ENCODE peak calls at places on chromosomes 13 and 19, in eight cellular contexts. One of them, this sample, is unnamed.

GRCh38 chr13:99517577-99517976 is 16.3 kb downstream of the TM9SF2 start:
- DNase-seq in HCT116: no peak
- DNase-seq in GM12878: no peak
- DNase-seq in SK-N-SH: no peak
- DNase-seq in K562: no peak
- DNase-seq in HepG2: no peak
- DNase-seq in HL-60: no peak
- DNase-seq in GM23338: no peak
- DNase-seq in this sample: no peak

GRCh38 chr19:6604906-6605305 is 14.0 kb upstream of the CD70 start:
- DNase-seq in GM12878: no peak
- DNase-seq in K562: no peak
- DNase-seq in GM23338: no peak
- DNase-seq in SK-N-SH: no peak
- DNase-seq in HCT116: no peak
- DNase-seq in HL-60: no peak
- DNase-seq in HepG2: no peak
- DNase-seq in this sample: no peak

GRCh38 chr13:48160879-48161278 is 66.0 kb upstream of the MED4 start:
- DNase-seq in GM23338: no peak
- DNase-seq in HL-60: no peak
- DNase-seq in HCT116: no peak
- DNase-seq in SK-N-SH: no peak
- DNase-seq in HepG2: no peak
- DNase-seq in K562: no peak
- DNase-seq in GM12878: no peak
- DNase-seq in this sample: no peak

GRCh38 chr13:113013303-113013702 is 44.3 kb downstream of the MCF2L start:
- DNase-seq in HepG2: no peak
- DNase-seq in HL-60: no peak
- DNase-seq in K562: no peak
- DNase-seq in GM12878: no peak
- DNase-seq in SK-N-SH: no peak
- DNase-seq in HCT116: no peak
- DNase-seq in GM23338: no peak
- DNase-seq in this sample: no peak

GRCh38 chr13:23867027-23867491 is 22.1 kb downstream of the MIPEP start:
- DNase-seq in K562: peak
- DNase-seq in SK-N-SH: no peak
- DNase-seq in GM12878: no peak
- DNase-seq in HCT116: no peak
- DNase-seq in GM23338: no peak
- DNase-seq in HL-60: no peak
- DNase-seq in HepG2: no peak
- DNase-seq in this sample: no peak

GRCh38 chr13:113187263-113187669 is 21.2 kb downstream of the PCID2 start:
- DNase-seq in GM12878: no peak
- DNase-seq in SK-N-SH: peak
- DNase-seq in GM23338: no peak
- DNase-seq in HCT116: peak
- DNase-seq in K562: peak
- DNase-seq in HL-60: peak
- DNase-seq in HepG2: peak
- DNase-seq in this sample: peak

GRCh38 chr13:25190256-25190655 is 18.2 kb upstream of the AMER2 start:
- DNase-seq in HCT116: no peak
- DNase-seq in SK-N-SH: no peak
- DNase-seq in HepG2: no peak
- DNase-seq in GM12878: no peak
- DNase-seq in HL-60: no peak
- DNase-seq in K562: no peak
- DNase-seq in GM23338: no peak
- DNase-seq in this sample: no peak

GRCh38 chr19:50190439-50190891 is 13.0 kb upstream of the MYH14 start:
- DNase-seq in HCT116: no peak
- DNase-seq in HepG2: no peak
- DNase-seq in K562: no peak
- DNase-seq in SK-N-SH: no peak
- DNase-seq in HL-60: peak
- DNase-seq in GM12878: peak
- DNase-seq in GM23338: no peak
- DNase-seq in this sample: no peak

GRCh38 chr13:76937416-76937815 is 10.9 kb upstream of the ACOD1 start:
- DNase-seq in HepG2: no peak
- DNase-seq in GM12878: no peak
- DNase-seq in K562: no peak
- DNase-seq in HCT116: peak
- DNase-seq in SK-N-SH: no peak
- DNase-seq in GM23338: no peak
- DNase-seq in HL-60: no peak
- DNase-seq in this sample: no peak

GRCh38 chr13:40982772-40983171 is 36.3 kb downstream of the ELF1 start:
- DNase-seq in HL-60: no peak
- DNase-seq in GM23338: no peak
- DNase-seq in GM12878: peak
- DNase-seq in HCT116: no peak
- DNase-seq in HepG2: no peak
- DNase-seq in K562: peak
- DNase-seq in SK-N-SH: peak
- DNase-seq in this sample: no peak

GRCh38 chr13:52749446-52749845 is 9.8 kb upstream of the CNMD start:
- DNase-seq in HepG2: no peak
- DNase-seq in K562: no peak
- DNase-seq in GM23338: no peak
- DNase-seq in SK-N-SH: peak
- DNase-seq in HL-60: no peak
- DNase-seq in GM12878: no peak
- DNase-seq in HCT116: no peak
- DNase-seq in this sample: no peak

GRCh38 chr13:77584111-77584510 is 48.6 kb downstream of the SCEL start:
- DNase-seq in SK-N-SH: no peak
- DNase-seq in HCT116: no peak
- DNase-seq in HL-60: no peak
- DNase-seq in GM23338: no peak
- DNase-seq in K562: no peak
- DNase-seq in GM12878: no peak
- DNase-seq in HepG2: no peak
- DNase-seq in this sample: no peak

GRCh38 chr13:52846567-52847321 is 1.7 kb downstream of the PCDH8 start:
- DNase-seq in K562: no peak
- DNase-seq in GM12878: no peak
- DNase-seq in GM23338: peak
- DNase-seq in SK-N-SH: peak
- DNase-seq in HL-60: no peak
- DNase-seq in HCT116: no peak
- DNase-seq in HepG2: no peak
- DNase-seq in this sample: no peak

GRCh38 chr13:23956106-23956505 is 58.8 kb upstream of the C1QTNF9B start:
- DNase-seq in HCT116: peak
- DNase-seq in HepG2: no peak
- DNase-seq in HL-60: no peak
- DNase-seq in GM12878: no peak
- DNase-seq in SK-N-SH: no peak
- DNase-seq in GM23338: no peak
- DNase-seq in K562: no peak
- DNase-seq in this sample: no peak

GRCh38 chr13:99384468-99384867 is 77.3 kb upstream of the GPR183 start:
- DNase-seq in SK-N-SH: no peak
- DNase-seq in HL-60: no peak
- DNase-seq in HepG2: no peak
- DNase-seq in GM23338: no peak
- DNase-seq in K562: no peak
- DNase-seq in GM12878: no peak
- DNase-seq in HCT116: no peak
- DNase-seq in this sample: no peak

GRCh38 chr13:32829676-32830091 is 186.5 kb upstream of the KL start:
- DNase-seq in HepG2: no peak
- DNase-seq in SK-N-SH: no peak
- DNase-seq in K562: no peak
- DNase-seq in HL-60: no peak
- DNase-seq in GM12878: no peak
- DNase-seq in HCT116: peak
- DNase-seq in GM23338: no peak
- DNase-seq in this sample: no peak

GRCh38 chr19:39001016-39001415 is 25.5 kb upstream of the FBXO17 start:
- DNase-seq in HCT116: no peak
- DNase-seq in GM23338: no peak
- DNase-seq in HepG2: no peak
- DNase-seq in GM12878: no peak
- DNase-seq in K562: no peak
- DNase-seq in SK-N-SH: no peak
- DNase-seq in HL-60: no peak
- DNase-seq in this sample: no peak

GRCh38 chr13:78596701-78597550 is 6.4 kb downstream of the POU4F1 start:
- DNase-seq in HepG2: no peak
- DNase-seq in HL-60: no peak
- DNase-seq in K562: no peak
- DNase-seq in GM12878: no peak
- DNase-seq in HCT116: no peak
- DNase-seq in SK-N-SH: no peak
- DNase-seq in GM23338: peak
- DNase-seq in this sample: no peak

GRCh38 chr19:8654591-8655339 is 24.3 kb downstream of the NFILZ start:
- DNase-seq in HCT116: peak
- DNase-seq in GM12878: no peak
- DNase-seq in K562: peak
- DNase-seq in HL-60: peak
- DNase-seq in HepG2: no peak
- DNase-seq in SK-N-SH: peak
- DNase-seq in GM23338: peak
- DNase-seq in this sample: peak

GRCh38 chr13:32086791-32087441 is 55.3 kb downstream of the FRY start:
- DNase-seq in GM23338: no peak
- DNase-seq in SK-N-SH: no peak
- DNase-seq in HCT116: no peak
- DNase-seq in K562: no peak
- DNase-seq in HL-60: no peak
- DNase-seq in GM12878: no peak
- DNase-seq in HepG2: no peak
- DNase-seq in this sample: no peak

GRCh38 chr19:20879501-20879900 is 43.5 kb upstream of the ZNF85 start:
- DNase-seq in HCT116: no peak
- DNase-seq in SK-N-SH: no peak
- DNase-seq in GM23338: no peak
- DNase-seq in HepG2: no peak
- DNase-seq in GM12878: no peak
- DNase-seq in HL-60: no peak
- DNase-seq in K562: no peak
- DNase-seq in this sample: no peak

GRCh38 chr13:111011899-111012298 is 97.0 kb upstream of the ANKRD10 start:
- DNase-seq in HCT116: no peak
- DNase-seq in HepG2: no peak
- DNase-seq in SK-N-SH: no peak
- DNase-seq in K562: no peak
- DNase-seq in HL-60: no peak
- DNase-seq in GM12878: no peak
- DNase-seq in GM23338: no peak
- DNase-seq in this sample: no peak

DNA sequence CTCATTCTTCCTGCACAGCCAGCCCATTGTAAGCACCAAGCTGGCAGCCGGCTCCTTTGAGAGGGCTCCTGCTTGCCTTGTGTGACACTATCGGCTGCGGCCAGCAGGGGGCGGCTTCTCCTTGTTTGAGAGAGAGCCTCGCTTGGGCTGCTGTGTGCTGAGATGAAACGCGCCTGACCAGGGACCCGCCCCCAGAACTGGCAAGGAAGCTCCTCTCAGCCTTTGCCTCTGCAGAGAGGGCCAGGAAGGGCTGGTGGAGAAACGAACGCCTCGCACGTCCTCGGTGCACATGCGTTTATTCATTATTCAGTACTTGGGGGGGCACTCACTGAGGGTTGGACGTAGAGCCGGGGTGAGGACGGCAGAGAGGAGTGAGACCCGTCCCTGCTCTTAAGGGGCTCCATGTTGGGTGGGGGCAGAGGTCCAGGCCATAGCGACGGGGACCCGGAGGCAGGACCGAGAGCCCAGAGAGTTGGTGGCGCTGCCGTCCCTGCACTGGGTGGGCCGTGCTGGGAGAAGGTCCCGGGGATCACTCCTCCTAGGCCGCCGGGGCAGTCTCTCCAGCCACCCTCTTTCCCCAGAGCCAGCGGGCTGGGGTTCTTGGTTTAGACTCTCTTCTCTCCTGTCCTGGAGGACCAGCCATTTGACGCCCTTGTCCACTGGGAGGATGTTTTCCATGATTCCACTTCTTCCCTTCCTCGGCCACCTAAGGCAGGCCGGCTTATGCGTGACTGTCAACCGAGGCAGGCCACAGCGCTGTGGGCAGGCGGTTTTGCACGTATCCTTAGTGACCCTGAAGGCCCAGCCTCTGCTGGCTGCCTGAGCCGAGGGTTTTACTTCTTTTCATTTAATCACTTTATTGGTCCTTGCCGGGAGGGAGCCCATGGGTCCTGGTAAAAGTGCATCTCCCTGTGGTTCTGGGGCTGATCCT is 174.5 kb downstream of the KATNAL1 start:
- DNase-seq in HepG2: peak
- DNase-seq in K562: peak
- DNase-seq in SK-N-SH: peak
- DNase-seq in GM12878: no peak
- DNase-seq in GM23338: peak
- DNase-seq in HL-60: peak
- DNase-seq in HCT116: peak
- DNase-seq in this sample: peak
- TF ChIP-seq POLR2AphosphoS5 in HepG2: no peak
- TF ChIP-seq POLR2AphosphoS5 in K562: no peak
- TF ChIP-seq POLR2AphosphoS5 in SK-N-SH: no peak
- TF ChIP-seq POLR2AphosphoS5 in GM12878: no peak
- TF ChIP-seq POLR2AphosphoS5 in GM23338: no peak
- TF ChIP-seq POLR2AphosphoS5 in HL-60: no peak
- TF ChIP-seq POLR2AphosphoS5 in HCT116: no peak
- TF ChIP-seq POLR2AphosphoS5 in this sample: no peak

GRCh38 chr19:18304496-18305312 is 18.2 kb downstream of the LSM4 start:
- DNase-seq in HepG2: peak
- DNase-seq in GM23338: peak
- DNase-seq in SK-N-SH: peak
- DNase-seq in HL-60: peak
- DNase-seq in K562: peak
- DNase-seq in HCT116: no peak
- DNase-seq in GM12878: no peak
- DNase-seq in this sample: no peak
- TF ChIP-seq REST in HepG2: peak
- TF ChIP-seq REST in GM23338: no peak
- TF ChIP-seq REST in SK-N-SH: no peak
- TF ChIP-seq REST in HL-60: no peak
- TF ChIP-seq REST in K562: no peak
- TF ChIP-seq REST in HCT116: no peak
- TF ChIP-seq REST in GM12878: no peak
- TF ChIP-seq REST in this sample: no peak

GRCh38 chr19:4613258-4613751 is 26.0 kb upstream of the TNFAIP8L1 start:
- DNase-seq in HepG2: no peak
- DNase-seq in HCT116: no peak
- DNase-seq in K562: no peak
- DNase-seq in GM23338: no peak
- DNase-seq in SK-N-SH: no peak
- DNase-seq in HL-60: no peak
- DNase-seq in GM12878: no peak
- DNase-seq in this sample: no peak
- TF ChIP-seq POLR2AphosphoS5 in HepG2: no peak
- TF ChIP-seq POLR2AphosphoS5 in HCT116: no peak
- TF ChIP-seq POLR2AphosphoS5 in K562: no peak
- TF ChIP-seq POLR2AphosphoS5 in GM23338: no peak
- TF ChIP-seq POLR2AphosphoS5 in SK-N-SH: no peak
- TF ChIP-seq POLR2AphosphoS5 in HL-60: no peak
- TF ChIP-seq POLR2AphosphoS5 in GM12878: no peak
- TF ChIP-seq POLR2AphosphoS5 in this sample: no peak

GRCh38 chr13:20616059-20616797 is 49.3 kb downstream of the IFT88 start:
- DNase-seq in GM12878: no peak
- DNase-seq in K562: no peak
- DNase-seq in GM23338: no peak
- DNase-seq in SK-N-SH: no peak
- DNase-seq in HepG2: no peak
- DNase-seq in HL-60: no peak
- DNase-seq in HCT116: no peak
- DNase-seq in this sample: peak
- TF ChIP-seq REST in GM12878: no peak
- TF ChIP-seq REST in K562: no peak
- TF ChIP-seq REST in GM23338: no peak
- TF ChIP-seq REST in SK-N-SH: no peak
- TF ChIP-seq REST in HepG2: no peak
- TF ChIP-seq REST in HL-60: no peak
- TF ChIP-seq REST in HCT116: no peak
- TF ChIP-seq REST in this sample: no peak